ENCODE peak calls at places on chromosome 17, in ten cellular contexts. K, U, L, Q, E, D, V, S, F and B are unnamed samples.

GRCh38 chr17:68346448-68346847 is 55.2 kb downstream of the ARSG start:
- DNase-seq in K (no peak), U (peak), L (no peak), Q (peak), E (peak), D (no peak), V (no peak), S (no peak), F (peak), B (no peak)

GRCh38 chr17:44113868-44114840 is 9.3 kb downstream of the HDAC5 start:
- DNase-seq in K (no peak), U (no peak), L (no peak), Q (no peak), E (no peak), D (no peak), V (no peak), S (no peak), F (no peak), B (no peak)

GRCh38 chr17:74860229-74860998 is 729 bp upstream of the GRIN2C start:
- DNase-seq in K (no peak), U (no peak), L (no peak), Q (no peak), E (no peak), D (peak), V (no peak), S (no peak), F (no peak), B (no peak)

GRCh38 chr17:21075739-21076085 is 32.9 kb upstream of the USP22 start:
- DNase-seq in K (no peak), U (no peak), L (no peak), Q (no peak), E (no peak), D (no peak), V (no peak), S (no peak), F (no peak), B (no peak)

GRCh38 chr17:55500103-55500502 is 11.1 kb downstream of the SMIM36 start:
- DNase-seq in K (no peak), U (no peak), L (no peak), Q (no peak), E (no peak), D (peak), V (no peak), S (no peak), F (no peak), B (no peak)

GRCh38 chr17:67770539-67770938 is 52.8 kb downstream of the NOL11 start:
- DNase-seq in K (no peak), U (no peak), L (no peak), Q (no peak), E (no peak), D (no peak), V (no peak), S (no peak), F (no peak), B (no peak)

GRCh38 chr17:44921122-44921882 is 6.0 kb upstream of the GFAP start:
- DNase-seq in K (no peak), U (no peak), L (no peak), Q (no peak), E (no peak), D (no peak), V (no peak), S (no peak), F (no peak), B (no peak)

GRCh38 chr17:81422776-81423697 is 27.8 kb downstream of the BAHCC1 start:
- DNase-seq in K (no peak), U (peak), L (peak), Q (peak), E (peak), D (peak), V (peak), S (peak), F (peak), B (no peak)

GRCh38 chr17:37731056-37731455 is 13.8 kb downstream of the HNF1B start:
- DNase-seq in K (no peak), U (no peak), L (no peak), Q (no peak), E (no peak), D (no peak), V (no peak), S (no peak), F (no peak), B (no peak)

GRCh38 chr17:64698725-64699124 is 36.6 kb upstream of the SMURF2 start:
- DNase-seq in K (no peak), U (no peak), L (peak), Q (no peak), E (no peak), D (no peak), V (no peak), S (no peak), F (no peak), B (no peak)

GRCh38 chr17:59361916-59362810 is 30.7 kb downstream of the YPEL2 start:
- DNase-seq in K (no peak), U (no peak), L (peak), Q (no peak), E (no peak), D (no peak), V (no peak), S (no peak), F (no peak), B (no peak)

GRCh38 chr17:16934133-16934795 is 37.7 kb downstream of the TNFRSF13B start:
- DNase-seq in K (no peak), U (no peak), L (no peak), Q (no peak), E (no peak), D (no peak), V (no peak), S (no peak), F (peak), B (no peak)

GRCh38 chr17:27533068-27533397 is 76.8 kb downstream of the KSR1 start:
- DNase-seq in K (no peak), U (no peak), L (no peak), Q (no peak), E (no peak), D (no peak), V (no peak), S (no peak), F (no peak), B (no peak)

GRCh38 chr17:80303824-80304223 is 43.2 kb downstream of the RNF213 start:
- DNase-seq in K (no peak), U (no peak), L (no peak), Q (no peak), E (no peak), D (no peak), V (no peak), S (no peak), F (no peak), B (no peak)

GRCh38 chr17:40613755-40614154 is 33.9 kb downstream of the SMARCE1 start:
- DNase-seq in K (no peak), U (no peak), L (no peak), Q (no peak), E (no peak), D (no peak), V (no peak), S (no peak), F (no peak), B (no peak)

GRCh38 chr17:13541032-13541480 is 60.7 kb downstream of the HS3ST3A1 start:
- DNase-seq in K (no peak), U (no peak), L (peak), Q (peak), E (no peak), D (no peak), V (no peak), S (no peak), F (no peak), B (no peak)

GRCh38 chr17:41585301-41585700 is 1.4 kb downstream of the KRT14 start:
- DNase-seq in K (no peak), U (no peak), L (no peak), Q (no peak), E (no peak), D (no peak), V (no peak), S (no peak), F (no peak), B (no peak)

GRCh38 chr17:82713015-82713723 is 3.3 kb upstream of the FN3KRP start:
- DNase-seq in K (no peak), U (no peak), L (no peak), Q (no peak), E (no peak), D (no peak), V (no peak), S (no peak), F (no peak), B (no peak)

GRCh38 chr17:59464246-59464645 is 101.2 kb upstream of the DHX40 start:
- DNase-seq in K (no peak), U (no peak), L (no peak), Q (no peak), E (no peak), D (no peak), V (no peak), S (no peak), F (no peak), B (no peak)

GRCh38 chr17:70636517-70637133 is 467.3 kb downstream of the KCNJ2 start:
- DNase-seq in K (no peak), U (no peak), L (peak), Q (peak), E (no peak), D (no peak), V (no peak), S (peak), F (no peak), B (no peak)

GRCh38 chr17:3603870-3604259 is 5.3 kb downstream of the TRPV1 start:
- DNase-seq in K (no peak), U (no peak), L (no peak), Q (no peak), E (no peak), D (no peak), V (no peak), S (no peak), F (no peak), B (no peak)

GRCh38 chr17:65072577-65073178 is 16.1 kb upstream of the GNA13 start:
- DNase-seq in K (no peak), U (no peak), L (no peak), Q (no peak), E (peak), D (no peak), V (no peak), S (no peak), F (peak), B (no peak)

GRCh38 chr17:40707720-40708119 is 4.2 kb upstream of the KRT24 start:
- DNase-seq in K (no peak), U (peak), L (no peak), Q (peak), E (no peak), D (peak), V (peak), S (peak), F (no peak), B (no peak)

GRCh38 chr17:68518063-68518815 is 6.0 kb downstream of the PRKAR1A start:
- DNase-seq in K (no peak), U (no peak), L (no peak), Q (no peak), E (no peak), D (no peak), V (no peak), S (no peak), F (no peak), B (no peak)

GRCh38 chr17:66920965-66921364 is 43.5 kb upstream of the CACNG4 start:
- DNase-seq in K (no peak), U (no peak), L (no peak), Q (no peak), E (no peak), D (no peak), V (no peak), S (no peak), F (no peak), B (no peak)

GRCh38 chr17:59848778-59849177 is 44.0 kb downstream of the TUBD1 start:
- DNase-seq in K (no peak), U (no peak), L (peak), Q (peak), E (peak), D (peak), V (peak), S (peak), F (peak), B (no peak)

GRCh38 chr17:67594115-67594878 is 123.4 kb upstream of the NOL11 start:
- DNase-seq in K (no peak), U (no peak), L (no peak), Q (no peak), E (no peak), D (no peak), V (no peak), S (peak), F (no peak), B (no peak)

GRCh38 chr17:81512984-81513668 is 527 bp upstream of the ACTG1 start:
- DNase-seq in K (no peak), U (peak), L (peak), Q (peak), E (peak), D (peak), V (peak), S (peak), F (peak), B (no peak)

GRCh38 chr17:53924530-53925455 is 102.1 kb downstream of the KIF2B start:
- DNase-seq in K (no peak), U (no peak), L (no peak), Q (no peak), E (no peak), D (no peak), V (no peak), S (no peak), F (no peak), B (no peak)

GRCh38 chr17:46943511-46944393 is 20.8 kb downstream of the GOSR2 start:
- DNase-seq in K (no peak), U (peak), L (peak), Q (peak), E (no peak), D (peak), V (no peak), S (peak), F (no peak), B (no peak)

GRCh38 chr17:36507266-36507665 is 20.8 kb downstream of the ZNHIT3 start:
- DNase-seq in K (no peak), U (no peak), L (no peak), Q (no peak), E (no peak), D (no peak), V (no peak), S (no peak), F (no peak), B (no peak)

GRCh38 chr17:73191443-73192218 is 1.2 kb upstream of the COG1 start:
- DNase-seq in K (no peak), U (peak), L (peak), Q (peak), E (peak), D (peak), V (peak), S (peak), F (peak), B (no peak)

GRCh38 chr17:78485416-78486168 is 91.6 kb downstream of the DNAH17 start:
- DNase-seq in K (no peak), U (no peak), L (no peak), Q (no peak), E (no peak), D (no peak), V (no peak), S (no peak), F (no peak), B (no peak)
- TF ChIP-seq POLR2A in K (no peak), U (no peak), L (no peak), Q (no peak), E (no peak), D (no peak), V (no peak), S (no peak), F (no peak), B (no peak)

GRCh38 chr17:79088997-79089328 is 14.3 kb downstream of the ENGASE start:
- DNase-seq in K (no peak), U (no peak), L (no peak), Q (no peak), E (no peak), D (no peak), V (no peak), S (no peak), F (no peak), B (no peak)

GRCh38 chr17:79089720-79090502 is 15.3 kb downstream of the ENGASE start:
- DNase-seq in K (no peak), U (no peak), L (no peak), Q (no peak), E (no peak), D (no peak), V (no peak), S (no peak), F (no peak), B (no peak)

GRCh38 chr17:79091373-79091670 is 16.7 kb downstream of the ENGASE start:
- DNase-seq in K (no peak), U (no peak), L (no peak), Q (no peak), E (no peak), D (no peak), V (no peak), S (no peak), F (no peak), B (no peak)

GRCh38 chr17:79092567-79092966 is 17.9 kb downstream of the ENGASE start:
- DNase-seq in K (no peak), U (no peak), L (no peak), Q (no peak), E (no peak), D (no peak), V (no peak), S (no peak), F (no peak), B (no peak)

GRCh38 chr17:79090503-79091372 is 16.1 kb downstream of the ENGASE start:
- DNase-seq in K (no peak), U (no peak), L (no peak), Q (no peak), E (no peak), D (peak), V (no peak), S (no peak), F (no peak), B (no peak)
- TF ChIP-seq CTCF in K (no peak), U (no peak), L (peak), Q (no peak), E (no peak), D (no peak), V (no peak), S (no peak), F (peak), B (no peak)

GRCh38 chr17:28967240-28968135 is 16.2 kb upstream of the PHF12 start:
- DNase-seq in K (no peak), U (no peak), L (no peak), Q (no peak), E (no peak), D (no peak), V (no peak), S (no peak), F (no peak), B (no peak)
- H3K27ac ChIP-seq in K (no peak), U (no peak), L (no peak), Q (no peak), E (no peak), D (no peak), V (no peak), S (no peak), F (no peak), B (no peak)

GRCh38 chr17:62057696-62058095 is 7.4 kb downstream of the MED13 start:
- DNase-seq in K (no peak), U (no peak), L (peak), Q (no peak), E (no peak), D (no peak), V (no peak), S (no peak), F (no peak), B (no peak)
- TF ChIP-seq POLR2A in K (no peak), U (no peak), L (no peak), Q (no peak), E (no peak), D (no peak), V (no peak), S (no peak), F (no peak), B (no peak)

DNA sequence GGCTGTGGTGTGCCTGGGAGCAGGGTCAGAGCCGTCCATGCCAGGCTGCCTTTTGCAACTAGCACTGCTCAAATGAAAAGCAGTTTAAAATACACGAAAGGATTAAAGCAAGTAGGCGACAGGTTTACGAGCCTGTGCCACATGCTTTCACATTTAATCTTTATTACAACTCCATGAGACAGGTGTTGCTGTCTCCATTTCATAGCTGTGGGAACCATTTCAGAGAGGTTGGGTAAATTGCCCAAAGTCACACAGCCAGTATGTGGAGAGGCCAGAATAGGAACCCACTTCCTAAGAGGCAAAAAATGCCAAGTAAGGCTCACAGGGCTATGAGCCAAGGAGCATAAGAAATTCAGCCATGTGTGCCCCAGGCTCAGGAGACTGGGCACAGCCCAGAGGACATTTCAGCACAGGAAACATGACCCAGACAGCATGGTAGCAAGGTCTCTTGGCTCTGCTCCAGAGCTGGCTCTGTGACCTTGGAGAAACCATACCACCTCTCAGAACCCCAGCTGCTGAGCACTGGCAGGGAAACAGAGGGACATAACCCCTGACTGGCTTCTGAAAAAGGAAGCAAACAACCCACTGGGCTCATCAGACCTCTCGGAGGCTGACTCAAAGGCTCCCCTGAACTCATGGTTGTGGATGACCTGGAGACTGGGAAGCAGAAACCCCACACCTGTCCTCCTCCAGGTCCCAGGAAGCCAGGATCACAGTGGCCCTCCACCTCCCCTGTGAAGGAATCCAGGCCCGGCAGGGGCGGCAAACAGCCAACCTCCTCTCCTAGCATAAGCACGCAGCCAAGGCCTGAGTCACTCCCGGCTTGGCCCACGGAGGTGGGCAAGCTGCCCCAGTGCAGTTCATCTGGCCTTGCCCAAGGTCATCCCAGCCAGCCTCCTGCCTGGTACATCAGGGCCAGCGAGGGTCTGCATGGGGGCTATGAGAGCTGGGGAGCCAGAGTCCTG is 40.3 kb upstream of the MRPS23 start:
- DNase-seq in K (no peak), U (peak), L (peak), Q (no peak), E (peak), D (peak), V (peak), S (peak), F (peak), B (no peak)
- TF ChIP-seq CTCF in K (no peak), U (no peak), L (no peak), Q (no peak), E (no peak), D (peak), V (no peak), S (peak), F (no peak), B (no peak)

GRCh38 chr17:7855643-7856080 is 796 bp downstream of the TMEM88 start:
- DNase-seq in K (no peak), U (peak), L (no peak), Q (no peak), E (no peak), D (no peak), V (peak), S (no peak), F (no peak), B (peak)
- H3K27ac ChIP-seq in K (peak), U (peak), L (peak), Q (peak), E (peak), D (no peak), V (peak), S (peak), F (peak), B (peak)

GRCh38 chr17:4899341-4900230 is at the start of gene C17orf107:
- DNase-seq in K (no peak), U (peak), L (peak), Q (peak), E (peak), D (peak), V (peak), S (peak), F (peak), B (no peak)
- TF ChIP-seq POLR2A in K (no peak), U (no peak), L (no peak), Q (peak), E (no peak), D (no peak), V (peak), S (peak), F (peak), B (no peak)